ENCODE peak calls at places on chromosome 13, in four cellular contexts. B is H1, A is K562, J is SK-N-SH. F is an unnamed sample.

GRCh38 chr13:73767191-73767741 is 366.9 kb downstream of the KLF12 start:
- DNase-seq in B (no peak), A (no peak), J (no peak), F (no peak)

GRCh38 chr13:62360609-62361008 is 945.0 kb upstream of the PCDH20 start:
- DNase-seq in B (no peak), A (no peak), J (peak), F (no peak)

GRCh38 chr13:33606692-33607091 is 211.3 kb upstream of the RFC3 start:
- DNase-seq in B (peak), A (no peak), J (no peak), F (peak)

GRCh38 chr13:31587696-31588266 is 151.5 kb upstream of the RXFP2 start:
- DNase-seq in B (no peak), A (no peak), J (no peak), F (no peak)

GRCh38 chr13:99385940-99386339 is 78.7 kb upstream of the GPR183 start:
- DNase-seq in B (no peak), A (no peak), J (no peak), F (no peak)

GRCh38 chr13:25329706-25330105 is 28.3 kb downstream of the NUP58 start:
- DNase-seq in B (no peak), A (no peak), J (no peak), F (no peak)

GRCh38 chr13:99628442-99628841 is 127.2 kb downstream of the TM9SF2 start:
- DNase-seq in B (no peak), A (no peak), J (no peak), F (no peak)

GRCh38 chr13:34349091-34349722 is 531.3 kb downstream of the RFC3 start:
- DNase-seq in B (no peak), A (no peak), J (no peak), F (no peak)

GRCh38 chr13:109821038-109821545 is 34.7 kb upstream of the IRS2 start:
- DNase-seq in B (no peak), A (no peak), J (no peak), F (no peak)

GRCh38 chr13:52644108-52644507 is 1.9 kb downstream of the HNRNPA1L2 start:
- DNase-seq in B (no peak), A (no peak), J (no peak), F (no peak)

GRCh38 chr13:34124912-34125311 is 307.0 kb downstream of the RFC3 start:
- DNase-seq in B (no peak), A (no peak), J (no peak), F (peak)

GRCh38 chr13:43136940-43137574 is 113.7 kb downstream of the DNAJC15 start:
- DNase-seq in B (no peak), A (no peak), J (peak), F (no peak)

GRCh38 chr13:49693191-49693733 is 2.0 kb upstream of the EBPL start:
- DNase-seq in B (no peak), A (no peak), J (no peak), F (no peak)

DNA sequence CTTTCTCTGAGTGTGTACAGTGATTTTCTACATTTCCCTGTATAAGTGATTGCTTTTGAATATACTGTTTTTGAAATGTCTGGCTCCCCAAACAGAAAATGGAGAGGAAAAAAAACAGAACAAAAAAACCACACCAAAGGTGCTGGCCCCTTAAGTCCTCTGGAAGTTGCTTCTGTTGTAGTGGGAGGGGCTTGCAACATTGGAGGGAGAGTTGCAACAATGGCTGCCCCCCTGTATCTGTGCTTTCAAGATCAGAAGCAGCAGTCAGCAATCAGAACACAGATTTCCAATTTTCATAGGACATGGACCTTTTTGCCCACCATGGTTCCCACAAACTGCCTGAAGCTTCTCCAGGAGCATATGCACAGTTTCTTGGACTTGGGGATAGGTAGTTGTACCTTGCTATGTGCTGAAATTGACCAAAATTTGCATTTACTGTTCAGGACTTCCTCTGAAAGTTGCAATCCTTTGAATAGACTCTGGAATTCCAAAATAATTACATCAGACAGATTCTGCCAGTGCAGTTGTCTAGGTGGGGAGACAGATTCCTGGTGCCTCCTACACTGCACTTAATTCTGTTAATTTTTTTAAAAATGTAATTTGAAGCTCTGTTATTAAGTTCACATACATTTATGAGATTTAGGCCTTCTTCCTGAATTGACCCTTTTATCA is 13.8 kb downstream of the BIVM start:
- DNase-seq in B (no peak), A (no peak), J (no peak), F (no peak)
- TF ChIP-seq JUND in B (no peak), A (no peak), J (no peak), F (no peak)

DNA sequence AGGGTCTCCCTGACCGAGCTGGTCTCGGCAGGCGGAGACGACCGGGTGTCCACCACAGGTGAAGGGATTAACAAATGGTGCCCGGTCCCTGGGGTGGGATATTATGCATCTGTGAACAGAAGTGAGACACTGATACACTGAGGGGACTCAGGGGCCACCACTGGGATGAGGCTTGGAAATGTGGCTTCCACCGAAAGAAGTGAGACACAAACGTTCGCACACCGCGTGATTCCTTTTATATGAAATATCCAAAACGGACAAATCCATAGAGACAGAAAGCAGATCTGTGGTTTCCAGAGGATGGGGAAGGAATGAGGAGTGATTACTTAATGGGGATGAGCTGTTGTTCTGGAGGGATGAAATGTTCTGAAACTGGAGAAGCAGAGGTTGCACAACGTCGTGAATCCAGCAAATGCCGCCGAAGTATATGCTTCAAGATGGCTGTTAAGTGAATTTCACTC is 47.5 kb downstream of the C13orf46 start:
- DNase-seq in B (no peak), A (no peak), J (no peak), F (no peak)
- TF ChIP-seq JUND in B (no peak), A (no peak), J (no peak), F (no peak)

GRCh38 chr13:20521388-20521787 is 4.3 kb downstream of the CRYL1 start:
- DNase-seq in B (no peak), A (no peak), J (no peak), F (no peak)

GRCh38 chr13:20514866-20515265 is 10.8 kb downstream of the CRYL1 start:
- DNase-seq in B (no peak), A (no peak), J (no peak), F (no peak)

GRCh38 chr13:20519887-20520286 is 5.8 kb downstream of the CRYL1 start:
- DNase-seq in B (no peak), A (no peak), J (no peak), F (no peak)

DNA sequence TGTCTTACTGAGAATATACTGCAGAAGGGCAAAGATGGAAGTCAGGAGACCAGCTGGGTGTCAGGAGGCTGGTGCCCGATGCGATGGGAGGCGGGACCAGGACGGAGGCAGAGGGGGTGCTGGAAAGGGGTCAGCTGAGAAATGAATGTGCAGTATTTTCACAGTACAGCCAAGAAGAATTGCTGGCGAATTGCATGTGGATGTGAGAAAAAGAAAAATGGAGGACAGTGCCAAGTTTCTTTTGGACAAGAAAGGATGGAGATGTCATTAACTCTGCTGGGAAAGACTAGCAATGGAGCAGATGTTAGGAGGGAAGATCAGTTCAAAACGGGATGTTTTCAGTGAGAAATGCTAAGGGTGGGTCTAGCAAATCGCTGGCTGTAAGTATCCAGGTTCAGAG is 7.0 kb downstream of the CRYL1 start:
- DNase-seq in B (no peak), A (no peak), J (no peak), F (no peak)
- TF ChIP-seq JUND in B (no peak), A (no peak), J (no peak), F (no peak)

DNA sequence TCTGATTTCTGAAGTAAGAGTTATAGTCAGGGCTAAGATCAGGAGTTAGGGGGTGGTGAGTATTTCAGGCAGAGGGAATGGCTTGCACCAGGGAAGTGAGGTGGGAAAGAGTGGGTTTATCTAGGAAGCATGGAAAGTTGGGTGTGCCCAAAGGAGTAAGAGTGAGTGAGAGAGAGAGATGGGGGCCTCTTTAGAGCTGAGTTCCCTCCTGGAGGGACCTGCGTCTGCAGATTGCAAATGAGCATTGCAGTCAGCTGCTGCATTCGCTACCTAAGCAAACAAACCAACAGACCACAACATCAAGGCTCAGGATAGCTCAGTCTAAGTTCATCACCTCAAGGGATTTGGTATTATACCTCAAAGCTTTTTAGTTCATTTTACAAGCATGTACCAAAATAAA is 405.8 kb downstream of the FGF9 start:
- DNase-seq in B (no peak), A (no peak), J (no peak), F (no peak)
- TF ChIP-seq JUND in B (no peak), A (no peak), J (no peak), F (no peak)

GRCh38 chr13:108494991-108495661 is 134.3 kb upstream of the MYO16 start:
- DNase-seq in B (no peak), A (no peak), J (peak), F (peak)
- TF ChIP-seq JUND in B (no peak), A (no peak), J (no peak), F (no peak)

GRCh38 chr13:21372530-21372929 is 86.6 kb downstream of the ZDHHC20 start:
- DNase-seq in B (no peak), A (no peak), J (no peak), F (no peak)
- TF ChIP-seq JUND in B (no peak), A (no peak), J (no peak), F (no peak)

GRCh38 chr13:71359641-71360040 is 507.4 kb downstream of the DACH1 start:
- DNase-seq in B (no peak), A (no peak), J (no peak), F (no peak)

GRCh38 chr13:71360041-71360440 is 507.0 kb downstream of the DACH1 start:
- DNase-seq in B (no peak), A (no peak), J (no peak), F (no peak)

GRCh38 chr13:71355010-71355409 is 512.0 kb downstream of the DACH1 start:
- DNase-seq in B (no peak), A (no peak), J (no peak), F (no peak)

GRCh38 chr13:71358218-71358617 is 508.8 kb downstream of the DACH1 start:
- DNase-seq in B (no peak), A (no peak), J (no peak), F (no peak)
- TF ChIP-seq JUND in B (no peak), A (no peak), J (no peak), F (no peak)

DNA sequence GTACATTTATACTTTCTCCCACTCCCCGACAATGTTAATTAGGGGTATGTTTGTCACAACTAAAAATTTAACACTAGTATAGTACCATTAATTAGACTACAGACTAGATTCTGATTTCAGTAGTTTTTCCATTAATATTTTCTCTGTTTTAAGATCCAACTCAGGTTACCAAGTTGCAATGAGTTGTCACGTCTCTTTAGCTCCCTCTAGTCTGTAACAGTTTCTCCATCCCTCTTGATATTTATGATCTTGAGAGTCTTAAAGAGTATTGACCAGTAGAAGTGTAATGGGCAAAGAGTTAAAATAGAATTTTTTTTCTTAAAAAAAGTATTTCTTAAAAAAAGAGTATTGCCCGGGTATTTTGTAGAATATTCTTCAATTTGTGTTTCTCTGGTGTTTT is 598.1 kb downstream of the TBC1D4 start:
- DNase-seq in B (no peak), A (no peak), J (no peak), F (peak)
- TF ChIP-seq JUND in B (no peak), A (no peak), J (no peak), F (no peak)